ENCODE peak calls at places on chromosome 14, in ten cellular contexts. One of them, this sample, is unnamed.

GRCh38 chr14:42421377-42422078 is 814.9 kb downstream of the LRFN5 start:
- DNase-seq in tibial nerve: no peak
- DNase-seq in activated T-cell treated with anti-CD3 and anti-CD28 coated beads, Interleukin-2, amount 50 U/mL, for 72 hours: no peak
- DNase-seq in GM23338: no peak
- DNase-seq in ELR: peak; percentile 23
- DNase-seq in H9: no peak
- DNase-seq in GM04503: no peak
- DNase-seq in stimulated activated CD8-positive, alpha-beta memory T cell treated with anti-CD3 and anti-CD28 coated beads, Interleukin-7, amount 100 ng/mL, for 1 hour: no peak
- DNase-seq in skeletal muscle cell: no peak
- DNase-seq in stimulated activated CD4-positive, alpha-beta T cell treated with anti-CD3 and anti-CD28 coated beads, Interleukin-4, amount 100 ng/mL, for 48 hours: no peak
- DNase-seq in this sample: no peak

GRCh38 chr14:99996951-99997571 is 68.2 kb upstream of the EVL start:
- DNase-seq in stimulated activated CD8-positive, alpha-beta memory T cell treated with anti-CD3 and anti-CD28 coated beads, Interleukin-7, amount 100 ng/mL, for 1 hour: no peak
- DNase-seq in activated T-cell treated with anti-CD3 and anti-CD28 coated beads, Interleukin-2, amount 50 U/mL, for 72 hours: no peak
- DNase-seq in tibial nerve: no peak
- DNase-seq in GM04503: no peak
- DNase-seq in skeletal muscle cell: no peak
- DNase-seq in stimulated activated CD4-positive, alpha-beta T cell treated with anti-CD3 and anti-CD28 coated beads, Interleukin-4, amount 100 ng/mL, for 48 hours: no peak
- DNase-seq in ELR: peak; percentile 60
- DNase-seq in H9: no peak
- DNase-seq in GM23338: no peak
- DNase-seq in this sample: no peak

GRCh38 chr14:94394594-94395305 is 6.3 kb upstream of the SERPINA1 start:
- DNase-seq in tibial nerve: peak; percentile 55
- DNase-seq in activated T-cell treated with anti-CD3 and anti-CD28 coated beads, Interleukin-2, amount 50 U/mL, for 72 hours: peak; percentile 51
- DNase-seq in ELR: peak; percentile 68
- DNase-seq in stimulated activated CD4-positive, alpha-beta T cell treated with anti-CD3 and anti-CD28 coated beads, Interleukin-4, amount 100 ng/mL, for 48 hours: no peak
- DNase-seq in GM23338: no peak
- DNase-seq in stimulated activated CD8-positive, alpha-beta memory T cell treated with anti-CD3 and anti-CD28 coated beads, Interleukin-7, amount 100 ng/mL, for 1 hour: no peak
- DNase-seq in skeletal muscle cell: peak; percentile 80
- DNase-seq in H9: no peak
- DNase-seq in GM04503: no peak
- DNase-seq in this sample: no peak

GRCh38 chr14:54589843-54590242 is 22.9 kb downstream of the SAMD4A start:
- DNase-seq in activated T-cell treated with anti-CD3 and anti-CD28 coated beads, Interleukin-2, amount 50 U/mL, for 72 hours: no peak
- DNase-seq in H9: no peak
- DNase-seq in ELR: peak; percentile 47
- DNase-seq in stimulated activated CD8-positive, alpha-beta memory T cell treated with anti-CD3 and anti-CD28 coated beads, Interleukin-7, amount 100 ng/mL, for 1 hour: no peak
- DNase-seq in GM23338: no peak
- DNase-seq in GM04503: no peak
- DNase-seq in stimulated activated CD4-positive, alpha-beta T cell treated with anti-CD3 and anti-CD28 coated beads, Interleukin-4, amount 100 ng/mL, for 48 hours: no peak
- DNase-seq in skeletal muscle cell: no peak
- DNase-seq in tibial nerve: no peak
- DNase-seq in this sample: no peak

GRCh38 chr14:88542857-88543795 is 11.7 kb downstream of the PTPN21 start:
- DNase-seq in H9: no peak
- DNase-seq in skeletal muscle cell: no peak
- DNase-seq in GM04503: no peak
- DNase-seq in stimulated activated CD8-positive, alpha-beta memory T cell treated with anti-CD3 and anti-CD28 coated beads, Interleukin-7, amount 100 ng/mL, for 1 hour: no peak
- DNase-seq in stimulated activated CD4-positive, alpha-beta T cell treated with anti-CD3 and anti-CD28 coated beads, Interleukin-4, amount 100 ng/mL, for 48 hours: no peak
- DNase-seq in tibial nerve: no peak
- DNase-seq in activated T-cell treated with anti-CD3 and anti-CD28 coated beads, Interleukin-2, amount 50 U/mL, for 72 hours: no peak
- DNase-seq in GM23338: no peak
- DNase-seq in ELR: no peak
- DNase-seq in this sample: no peak

GRCh38 chr14:60532442-60532841 is 23.5 kb downstream of the SIX6 start:
- DNase-seq in ELR: peak; percentile 25
- DNase-seq in stimulated activated CD4-positive, alpha-beta T cell treated with anti-CD3 and anti-CD28 coated beads, Interleukin-4, amount 100 ng/mL, for 48 hours: no peak
- DNase-seq in skeletal muscle cell: no peak
- DNase-seq in GM23338: no peak
- DNase-seq in stimulated activated CD8-positive, alpha-beta memory T cell treated with anti-CD3 and anti-CD28 coated beads, Interleukin-7, amount 100 ng/mL, for 1 hour: no peak
- DNase-seq in activated T-cell treated with anti-CD3 and anti-CD28 coated beads, Interleukin-2, amount 50 U/mL, for 72 hours: no peak
- DNase-seq in H9: no peak
- DNase-seq in tibial nerve: no peak
- DNase-seq in GM04503: no peak
- DNase-seq in this sample: no peak

GRCh38 chr14:98906123-98906995 is 365.6 kb downstream of the BCL11B start:
- DNase-seq in H9: no peak
- DNase-seq in GM04503: no peak
- DNase-seq in skeletal muscle cell: no peak
- DNase-seq in GM23338: no peak
- DNase-seq in stimulated activated CD4-positive, alpha-beta T cell treated with anti-CD3 and anti-CD28 coated beads, Interleukin-4, amount 100 ng/mL, for 48 hours: no peak
- DNase-seq in activated T-cell treated with anti-CD3 and anti-CD28 coated beads, Interleukin-2, amount 50 U/mL, for 72 hours: no peak
- DNase-seq in stimulated activated CD8-positive, alpha-beta memory T cell treated with anti-CD3 and anti-CD28 coated beads, Interleukin-7, amount 100 ng/mL, for 1 hour: no peak
- DNase-seq in ELR: no peak
- DNase-seq in tibial nerve: peak; percentile 35
- DNase-seq in this sample: no peak

GRCh38 chr14:58401587-58401986 is 5.9 kb downstream of the TOMM20L start:
- DNase-seq in stimulated activated CD8-positive, alpha-beta memory T cell treated with anti-CD3 and anti-CD28 coated beads, Interleukin-7, amount 100 ng/mL, for 1 hour: no peak
- DNase-seq in tibial nerve: no peak
- DNase-seq in ELR: no peak
- DNase-seq in GM04503: no peak
- DNase-seq in activated T-cell treated with anti-CD3 and anti-CD28 coated beads, Interleukin-2, amount 50 U/mL, for 72 hours: no peak
- DNase-seq in skeletal muscle cell: no peak
- DNase-seq in H9: no peak
- DNase-seq in stimulated activated CD4-positive, alpha-beta T cell treated with anti-CD3 and anti-CD28 coated beads, Interleukin-4, amount 100 ng/mL, for 48 hours: no peak
- DNase-seq in GM23338: peak; percentile 8
- DNase-seq in this sample: no peak

GRCh38 chr14:63510538-63510937 is 32.6 kb downstream of the PPP2R5E start:
- DNase-seq in stimulated activated CD4-positive, alpha-beta T cell treated with anti-CD3 and anti-CD28 coated beads, Interleukin-4, amount 100 ng/mL, for 48 hours: no peak
- DNase-seq in GM04503: no peak
- DNase-seq in tibial nerve: no peak
- DNase-seq in ELR: no peak
- DNase-seq in H9: no peak
- DNase-seq in stimulated activated CD8-positive, alpha-beta memory T cell treated with anti-CD3 and anti-CD28 coated beads, Interleukin-7, amount 100 ng/mL, for 1 hour: no peak
- DNase-seq in GM23338: no peak
- DNase-seq in skeletal muscle cell: no peak
- DNase-seq in activated T-cell treated with anti-CD3 and anti-CD28 coated beads, Interleukin-2, amount 50 U/mL, for 72 hours: peak; percentile 46
- DNase-seq in this sample: no peak

GRCh38 chr14:91377700-91378652 is 39.6 kb downstream of the CCDC88C start:
- DNase-seq in H9: no peak
- DNase-seq in activated T-cell treated with anti-CD3 and anti-CD28 coated beads, Interleukin-2, amount 50 U/mL, for 72 hours: peak; percentile 63
- DNase-seq in ELR: no peak
- DNase-seq in stimulated activated CD4-positive, alpha-beta T cell treated with anti-CD3 and anti-CD28 coated beads, Interleukin-4, amount 100 ng/mL, for 48 hours: no peak
- DNase-seq in stimulated activated CD8-positive, alpha-beta memory T cell treated with anti-CD3 and anti-CD28 coated beads, Interleukin-7, amount 100 ng/mL, for 1 hour: no peak
- DNase-seq in GM23338: no peak
- DNase-seq in GM04503: peak; percentile 27
- DNase-seq in tibial nerve: no peak
- DNase-seq in skeletal muscle cell: no peak
- DNase-seq in this sample: no peak

GRCh38 chr14:53953828-53954550 is 2.6 kb downstream of the BMP4 start:
- DNase-seq in ELR: peak; percentile 47
- DNase-seq in tibial nerve: no peak
- DNase-seq in stimulated activated CD4-positive, alpha-beta T cell treated with anti-CD3 and anti-CD28 coated beads, Interleukin-4, amount 100 ng/mL, for 48 hours: no peak
- DNase-seq in stimulated activated CD8-positive, alpha-beta memory T cell treated with anti-CD3 and anti-CD28 coated beads, Interleukin-7, amount 100 ng/mL, for 1 hour: no peak
- DNase-seq in activated T-cell treated with anti-CD3 and anti-CD28 coated beads, Interleukin-2, amount 50 U/mL, for 72 hours: peak; percentile 12
- DNase-seq in GM23338: peak; percentile 57
- DNase-seq in skeletal muscle cell: no peak
- DNase-seq in H9: peak; percentile 43
- DNase-seq in GM04503: no peak
- DNase-seq in this sample: no peak

GRCh38 chr14:64137657-64138290 is 156.4 kb downstream of the ESR2 start:
- DNase-seq in skeletal muscle cell: no peak
- DNase-seq in stimulated activated CD4-positive, alpha-beta T cell treated with anti-CD3 and anti-CD28 coated beads, Interleukin-4, amount 100 ng/mL, for 48 hours: no peak
- DNase-seq in H9: no peak
- DNase-seq in stimulated activated CD8-positive, alpha-beta memory T cell treated with anti-CD3 and anti-CD28 coated beads, Interleukin-7, amount 100 ng/mL, for 1 hour: no peak
- DNase-seq in activated T-cell treated with anti-CD3 and anti-CD28 coated beads, Interleukin-2, amount 50 U/mL, for 72 hours: no peak
- DNase-seq in GM23338: peak; percentile 40
- DNase-seq in ELR: peak; percentile 29
- DNase-seq in GM04503: no peak
- DNase-seq in tibial nerve: no peak
- DNase-seq in this sample: peak; percentile 67

GRCh38 chr14:54362759-54363437 is 33.9 kb upstream of the CDKN3 start:
- DNase-seq in H9: no peak
- DNase-seq in stimulated activated CD8-positive, alpha-beta memory T cell treated with anti-CD3 and anti-CD28 coated beads, Interleukin-7, amount 100 ng/mL, for 1 hour: no peak
- DNase-seq in GM04503: no peak
- DNase-seq in stimulated activated CD4-positive, alpha-beta T cell treated with anti-CD3 and anti-CD28 coated beads, Interleukin-4, amount 100 ng/mL, for 48 hours: no peak
- DNase-seq in tibial nerve: no peak
- DNase-seq in GM23338: no peak
- DNase-seq in skeletal muscle cell: no peak
- DNase-seq in ELR: no peak
- DNase-seq in activated T-cell treated with anti-CD3 and anti-CD28 coated beads, Interleukin-2, amount 50 U/mL, for 72 hours: no peak
- DNase-seq in this sample: peak; percentile 64

GRCh38 chr14:88621090-88621489 is 58.3 kb downstream of the ZC3H14 start:
- DNase-seq in activated T-cell treated with anti-CD3 and anti-CD28 coated beads, Interleukin-2, amount 50 U/mL, for 72 hours: no peak
- DNase-seq in stimulated activated CD4-positive, alpha-beta T cell treated with anti-CD3 and anti-CD28 coated beads, Interleukin-4, amount 100 ng/mL, for 48 hours: no peak
- DNase-seq in tibial nerve: no peak
- DNase-seq in skeletal muscle cell: no peak
- DNase-seq in GM23338: no peak
- DNase-seq in H9: no peak
- DNase-seq in GM04503: no peak
- DNase-seq in ELR: no peak
- DNase-seq in stimulated activated CD8-positive, alpha-beta memory T cell treated with anti-CD3 and anti-CD28 coated beads, Interleukin-7, amount 100 ng/mL, for 1 hour: no peak
- DNase-seq in this sample: no peak

GRCh38 chr14:86035882-86036281 is 505.9 kb downstream of the FLRT2 start:
- DNase-seq in activated T-cell treated with anti-CD3 and anti-CD28 coated beads, Interleukin-2, amount 50 U/mL, for 72 hours: no peak
- DNase-seq in tibial nerve: no peak
- DNase-seq in GM23338: peak; percentile 75
- DNase-seq in skeletal muscle cell: no peak
- DNase-seq in stimulated activated CD8-positive, alpha-beta memory T cell treated with anti-CD3 and anti-CD28 coated beads, Interleukin-7, amount 100 ng/mL, for 1 hour: no peak
- DNase-seq in GM04503: no peak
- DNase-seq in H9: peak; percentile 69
- DNase-seq in stimulated activated CD4-positive, alpha-beta T cell treated with anti-CD3 and anti-CD28 coated beads, Interleukin-4, amount 100 ng/mL, for 48 hours: no peak
- DNase-seq in ELR: peak; percentile 19
- DNase-seq in this sample: peak; percentile 83

GRCh38 chr14:50501642-50502041 is 30.7 kb downstream of the MAP4K5 start:
- DNase-seq in ELR: peak; percentile 92
- DNase-seq in GM04503: peak; percentile 19
- DNase-seq in activated T-cell treated with anti-CD3 and anti-CD28 coated beads, Interleukin-2, amount 50 U/mL, for 72 hours: no peak
- DNase-seq in H9: no peak
- DNase-seq in GM23338: no peak
- DNase-seq in skeletal muscle cell: peak; percentile 41
- DNase-seq in stimulated activated CD4-positive, alpha-beta T cell treated with anti-CD3 and anti-CD28 coated beads, Interleukin-4, amount 100 ng/mL, for 48 hours: no peak
- DNase-seq in stimulated activated CD8-positive, alpha-beta memory T cell treated with anti-CD3 and anti-CD28 coated beads, Interleukin-7, amount 100 ng/mL, for 1 hour: no peak
- DNase-seq in tibial nerve: no peak
- DNase-seq in this sample: no peak

GRCh38 chr14:36091096-36091495 is 85.4 kb downstream of the PTCSC3 start:
- DNase-seq in tibial nerve: no peak
- DNase-seq in activated T-cell treated with anti-CD3 and anti-CD28 coated beads, Interleukin-2, amount 50 U/mL, for 72 hours: no peak
- DNase-seq in GM04503: peak; percentile 89
- DNase-seq in GM23338: no peak
- DNase-seq in stimulated activated CD4-positive, alpha-beta T cell treated with anti-CD3 and anti-CD28 coated beads, Interleukin-4, amount 100 ng/mL, for 48 hours: no peak
- DNase-seq in H9: no peak
- DNase-seq in skeletal muscle cell: peak; percentile 60
- DNase-seq in stimulated activated CD8-positive, alpha-beta memory T cell treated with anti-CD3 and anti-CD28 coated beads, Interleukin-7, amount 100 ng/mL, for 1 hour: no peak
- DNase-seq in ELR: peak; percentile 58
- DNase-seq in this sample: no peak

GRCh38 chr14:55129086-55129427 is at the start of gene LGALS3:
- DNase-seq in stimulated activated CD4-positive, alpha-beta T cell treated with anti-CD3 and anti-CD28 coated beads, Interleukin-4, amount 100 ng/mL, for 48 hours: no peak
- DNase-seq in ELR: peak; percentile 69
- DNase-seq in activated T-cell treated with anti-CD3 and anti-CD28 coated beads, Interleukin-2, amount 50 U/mL, for 72 hours: peak; percentile 58
- DNase-seq in skeletal muscle cell: no peak
- DNase-seq in stimulated activated CD8-positive, alpha-beta memory T cell treated with anti-CD3 and anti-CD28 coated beads, Interleukin-7, amount 100 ng/mL, for 1 hour: no peak
- DNase-seq in H9: peak; percentile 64
- DNase-seq in tibial nerve: peak; percentile 72
- DNase-seq in GM04503: no peak
- DNase-seq in GM23338: peak; percentile 78
- DNase-seq in this sample: peak; percentile 83

This sample was measured in endodermal cell.